ENCODE peak calls at places on chromosomes 16 and 17, in ten cellular contexts. Z is K562; K is lower lobe of right lung; E is PC-3; S is body of pancreas; J is right cardiac atrium; W is CD4-positive, alpha-beta T cell; F is RWPE2; N is heart left ventricle; B is right lobe of liver. X is an unnamed sample.

GRCh38 chr17:48471807-48472484 is 41.9 kb upstream of the SKAP1 start:
- ATAC-seq in Z (no peak), K (no peak), E (no peak), S (no peak), J (no peak), W (no peak), F (no peak), N (no peak), B (no peak), X (no peak)

GRCh38 chr17:82112181-82112865 is 14.3 kb upstream of the FASN start:
- ATAC-seq in Z (no peak), K (peak; percentile 21), E (no peak), S (no peak), J (no peak), W (no peak), F (no peak), N (no peak), B (peak; percentile 45), X (no peak)

GRCh38 chr17:39016193-39017153 is 49.3 kb upstream of the FBXO47 start:
- ATAC-seq in Z (no peak), K (no peak), E (no peak), S (no peak), J (peak; percentile 28), W (peak; percentile 87), F (no peak), N (peak; percentile 17), B (no peak), X (no peak)

GRCh38 chr16:25950586-25951201 is 258.9 kb downstream of the HS3ST4 start:
- ATAC-seq in Z (no peak), K (no peak), E (no peak), S (no peak), J (no peak), W (no peak), F (no peak), N (no peak), B (no peak), X (no peak)

GRCh38 chr16:47774661-47775060 is 313.5 kb downstream of the PHKB start:
- ATAC-seq in Z (no peak), K (no peak), E (peak; percentile 50), S (no peak), J (no peak), W (no peak), F (peak; percentile 57), N (no peak), B (no peak), X (no peak)

GRCh38 chr17:75088902-75089417 is 1.2 kb downstream of the SLC16A5 start:
- ATAC-seq in Z (no peak), K (peak; percentile 39), E (peak; percentile 92), S (no peak), J (peak; percentile 62), W (no peak), F (peak; percentile 35), N (no peak), B (no peak), X (no peak)

GRCh38 chr17:26766743-26767142 is 527.2 kb upstream of the WSB1 start:
- ATAC-seq in Z (no peak), K (no peak), E (no peak), S (no peak), J (no peak), W (no peak), F (no peak), N (no peak), B (no peak), X (no peak)

GRCh38 chr17:20613248-20613647 is 33.7 kb downstream of the CDRT15L2 start:
- ATAC-seq in Z (no peak), K (no peak), E (no peak), S (no peak), J (no peak), W (no peak), F (no peak), N (no peak), B (no peak), X (no peak)

DNA sequence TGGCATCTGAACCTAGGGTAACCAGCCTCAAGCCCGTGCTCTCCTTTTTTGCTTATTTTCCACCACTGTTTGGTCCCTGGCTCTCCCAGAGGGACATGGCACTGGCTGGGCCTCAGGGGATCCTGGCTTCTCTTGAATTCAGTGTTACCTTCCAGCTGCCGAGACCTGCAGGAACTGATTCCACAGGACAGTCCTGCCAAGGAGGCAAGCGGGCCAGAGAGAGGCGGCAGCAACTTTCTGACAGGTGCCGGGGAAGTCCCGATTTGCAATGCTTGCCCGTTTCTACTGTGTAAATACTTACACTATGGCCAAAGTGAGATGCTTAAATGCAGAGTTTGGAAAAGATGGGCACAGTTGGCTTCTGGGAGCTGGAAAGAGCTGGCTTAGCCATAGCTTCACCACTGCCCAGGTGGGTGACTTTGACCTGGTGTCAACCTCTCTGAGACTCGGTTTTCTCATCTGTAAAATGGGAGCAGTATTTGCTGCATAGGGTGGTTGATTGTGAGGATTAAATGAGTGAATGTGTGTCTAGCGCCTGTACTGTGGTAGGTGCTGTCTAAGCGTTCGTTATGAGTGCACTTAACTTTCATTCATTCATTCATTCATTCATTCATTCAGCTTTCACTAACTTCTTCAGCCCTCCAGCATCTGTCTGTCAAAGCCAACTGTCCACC is 124.9 kb downstream of the CMIP start:
- ATAC-seq in Z (no peak), K (peak; percentile 32), E (no peak), S (no peak), J (no peak), W (no peak), F (no peak), N (no peak), B (peak; percentile 82), X (no peak)
- H3K27ac ChIP-seq in Z (no peak overlapping the region), K (no peak overlapping the region), E (no peak overlapping the region), S (no peak overlapping the region), J (no peak overlapping the region), W (no peak overlapping the region), F (peak overlapping the region; percentile 60), N (no peak overlapping the region), B (no peak overlapping the region), X (no peak overlapping the region)

GRCh38 chr16:12994402-12994801 is 93.0 kb downstream of the SHISA9 start:
- ATAC-seq in Z (no peak), K (no peak), E (no peak), S (no peak), J (no peak), W (no peak), F (no peak), N (no peak), B (no peak), X (no peak)

GRCh38 chr16:12995721-12996372 is 94.4 kb downstream of the SHISA9 start:
- ATAC-seq in Z (no peak), K (no peak), E (no peak), S (no peak), J (no peak), W (no peak), F (no peak), N (no peak), B (no peak), X (no peak)

GRCh38 chr16:12999368-12999767 is 98.0 kb downstream of the SHISA9 start:
- ATAC-seq in Z (no peak), K (no peak), E (no peak), S (no peak), J (no peak), W (no peak), F (no peak), N (no peak), B (no peak), X (no peak)

DNA sequence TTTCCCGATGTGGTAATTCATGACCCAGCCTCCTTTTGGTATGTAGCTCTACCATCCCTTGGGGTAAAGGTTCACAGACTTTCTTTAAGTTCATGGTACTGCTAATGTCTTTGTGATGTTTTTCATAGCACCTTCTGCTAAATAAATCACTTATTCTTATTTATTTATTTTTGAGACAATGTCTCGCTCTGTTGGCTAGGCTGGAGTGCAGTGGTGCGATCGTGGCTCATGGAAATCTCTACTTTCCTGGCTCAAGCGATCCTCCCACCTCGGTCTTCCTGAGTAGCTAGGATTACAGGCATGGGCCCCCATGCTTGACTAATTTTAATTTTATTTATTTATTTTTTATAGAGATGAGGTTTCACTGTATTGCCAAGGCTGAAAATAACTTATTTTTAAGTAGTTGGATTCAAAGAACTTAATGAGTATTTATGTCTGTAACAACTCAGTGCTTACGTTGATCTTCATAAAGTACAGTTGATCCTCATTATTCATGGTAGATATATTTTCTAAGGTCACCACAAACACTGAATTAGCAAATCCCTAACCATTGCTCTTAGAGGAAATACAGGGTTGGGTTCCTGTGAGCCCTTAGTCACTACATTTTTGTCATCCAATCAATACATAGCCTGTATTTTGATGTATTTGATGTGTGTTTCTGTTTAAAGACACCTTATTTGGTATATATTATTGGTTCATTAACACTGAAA is 97.1 kb downstream of the SHISA9 start:
- ATAC-seq in Z (no peak), K (no peak), E (no peak), S (no peak), J (no peak), W (no peak), F (no peak), N (no peak), B (no peak), X (no peak)
- H3K27ac ChIP-seq in Z (no peak overlapping the region), K (no peak overlapping the region), E (no peak overlapping the region), S (no peak overlapping the region), J (no peak overlapping the region), W (no peak overlapping the region), F (no peak overlapping the region), N (no peak overlapping the region), B (no peak overlapping the region), X (no peak overlapping the region)

GRCh38 chr16:70701998-70702397 is 16.1 kb upstream of the MTSS2 start:
- ATAC-seq in Z (no peak), K (no peak), E (no peak), S (no peak), J (no peak), W (no peak), F (peak; percentile 15), N (no peak), B (peak; percentile 24), X (no peak)

GRCh38 chr16:70701036-70701435 is 15.2 kb upstream of the MTSS2 start:
- ATAC-seq in Z (no peak), K (no peak), E (no peak), S (no peak), J (no peak), W (no peak), F (no peak), N (no peak), B (no peak), X (no peak)

GRCh38 chr16:70700101-70701020 is 14.5 kb upstream of the MTSS2 start:
- ATAC-seq in Z (no peak), K (no peak), E (no peak), S (peak; percentile 43), J (peak; percentile 65), W (no peak), F (peak; percentile 66), N (peak; percentile 76), B (peak; percentile 68), X (no peak)

GRCh38 chr16:70702624-70703023 is 16.8 kb upstream of the MTSS2 start:
- ATAC-seq in Z (no peak), K (peak; percentile 15), E (no peak), S (no peak), J (no peak), W (no peak), F (no peak), N (no peak), B (peak; percentile 17), X (no peak)

GRCh38 chr16:70701596-70701995 is 15.7 kb upstream of the MTSS2 start:
- ATAC-seq in Z (no peak), K (no peak), E (no peak), S (no peak), J (no peak), W (no peak), F (no peak), N (no peak), B (no peak), X (no peak)
- H3K27ac ChIP-seq in Z (no peak overlapping the region), K (no peak overlapping the region), E (no peak overlapping the region), S (no peak overlapping the region), J (no peak overlapping the region), W (no peak overlapping the region), F (peak overlapping the region; percentile 92), N (no peak overlapping the region), B (no peak overlapping the region), X (peak overlapping the region; percentile 69)

DNA sequence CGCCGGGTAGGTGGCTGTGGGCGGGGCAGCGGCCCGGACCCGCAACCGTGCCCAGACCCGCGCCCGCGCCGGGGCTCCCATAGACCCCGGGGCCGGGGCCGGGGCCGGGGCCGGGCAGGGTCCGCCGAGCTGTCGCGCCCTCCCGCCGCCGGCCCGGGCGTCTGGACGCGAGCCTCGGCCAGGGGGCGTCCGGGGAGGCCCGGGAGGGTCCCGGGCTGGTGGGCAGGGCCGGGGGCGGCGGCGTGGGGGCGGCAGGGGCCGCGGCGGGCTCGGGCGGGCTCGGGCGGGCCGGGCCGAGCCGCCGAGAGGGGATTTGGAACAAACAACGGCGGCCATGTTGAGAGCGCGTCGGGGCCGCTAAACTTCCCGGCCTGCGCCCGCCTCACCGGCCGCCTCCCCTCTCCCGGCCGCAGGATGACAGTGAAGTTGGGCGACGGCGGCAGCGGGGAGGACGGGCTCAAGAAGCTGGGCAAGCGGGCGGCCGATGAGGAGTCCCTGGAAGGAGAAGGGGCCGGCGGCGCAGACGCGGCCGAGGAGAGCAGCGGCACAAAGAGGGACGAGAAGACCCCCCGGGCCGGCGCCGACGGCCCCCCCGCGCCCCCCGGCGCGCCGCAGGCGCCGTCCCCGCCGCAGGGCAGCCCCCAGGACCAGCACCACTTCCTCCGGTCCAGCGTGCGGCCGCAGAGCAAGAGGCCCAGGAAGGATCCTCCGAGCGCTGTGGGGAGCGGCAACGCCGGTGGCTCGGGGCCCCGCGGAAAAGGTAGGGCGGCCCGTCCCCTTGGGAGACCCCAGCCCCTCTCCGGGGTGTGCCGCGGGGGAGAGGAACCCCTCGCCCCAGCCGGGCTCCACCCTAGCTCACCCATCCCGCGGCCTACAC is 2.3 kb downstream of the CRAMP1 start:
- ATAC-seq in Z (no peak), K (no peak), E (no peak), S (no peak), J (no peak), W (no peak), F (no peak), N (no peak), B (no peak), X (no peak)
- H3K27ac ChIP-seq in Z (peak overlapping the region; percentile 58), K (peak overlapping the region; percentile 73), E (no peak overlapping the region), S (peak overlapping the region; percentile 56), J (peak overlapping the region; percentile 29), W (no peak overlapping the region), F (peak overlapping the region; percentile 78), N (peak overlapping the region; percentile 78), B (peak overlapping the region; percentile 48), X (peak overlapping the region; percentile 88)